ENCODE peak calls at places on chromosomes 16 and 17, in four cellular contexts. One of them, this sample, is unnamed.

GRCh38 chr17:34665803-34666763 is 86.7 kb downstream of the TMEM132E start:
- DNase-seq in CD8-positive, alpha-beta T cell: no peak
- DNase-seq in astrocyte of the cerebellum: no peak
- DNase-seq in cardiac fibroblast: no peak
- DNase-seq in this sample: no peak

GRCh38 chr16:88883946-88884345 is 17.5 kb upstream of the PABPN1L start:
- DNase-seq in cardiac fibroblast: no peak
- DNase-seq in astrocyte of the cerebellum: no peak
- DNase-seq in CD8-positive, alpha-beta T cell: no peak
- DNase-seq in this sample: no peak

GRCh38 chr17:78429618-78429995 is 51.2 kb downstream of the PGS1 start:
- DNase-seq in CD8-positive, alpha-beta T cell: no peak
- DNase-seq in cardiac fibroblast: no peak
- DNase-seq in astrocyte of the cerebellum: no peak
- DNase-seq in this sample: no peak

GRCh38 chr17:60601443-60602384 is 1.7 kb downstream of the PPM1D start:
- DNase-seq in cardiac fibroblast: peak; percentile 90
- DNase-seq in CD8-positive, alpha-beta T cell: peak; percentile 32
- DNase-seq in astrocyte of the cerebellum: peak; percentile 75
- DNase-seq in this sample: no peak

GRCh38 chr17:21160401-21160800 is 33.6 kb downstream of the DHRS7B start:
- DNase-seq in astrocyte of the cerebellum: no peak
- DNase-seq in cardiac fibroblast: no peak
- DNase-seq in CD8-positive, alpha-beta T cell: no peak
- DNase-seq in this sample: no peak

GRCh38 chr16:30802971-30803370 is 16.0 kb upstream of the ZNF629 start:
- DNase-seq in CD8-positive, alpha-beta T cell: no peak
- DNase-seq in cardiac fibroblast: no peak
- DNase-seq in astrocyte of the cerebellum: no peak
- DNase-seq in this sample: no peak

GRCh38 chr17:35022536-35023063 is 40.9 kb downstream of the RFFL start:
- DNase-seq in astrocyte of the cerebellum: peak; percentile 50
- DNase-seq in cardiac fibroblast: peak; percentile 89
- DNase-seq in CD8-positive, alpha-beta T cell: peak; percentile 74
- DNase-seq in this sample: peak; percentile 79

GRCh38 chr17:179721-180379 is 1.6 kb downstream of the DOC2B start:
- DNase-seq in astrocyte of the cerebellum: no peak
- DNase-seq in CD8-positive, alpha-beta T cell: no peak
- DNase-seq in cardiac fibroblast: no peak
- DNase-seq in this sample: no peak

GRCh38 chr17:82713015-82713723 is 3.3 kb upstream of the FN3KRP start:
- DNase-seq in cardiac fibroblast: no peak
- DNase-seq in CD8-positive, alpha-beta T cell: no peak
- DNase-seq in astrocyte of the cerebellum: no peak
- DNase-seq in this sample: no peak

GRCh38 chr17:29116652-29117439 is 63.4 kb downstream of the MYO18A start:
- DNase-seq in CD8-positive, alpha-beta T cell: peak; percentile 85
- DNase-seq in astrocyte of the cerebellum: no peak
- DNase-seq in cardiac fibroblast: peak; percentile 71
- DNase-seq in this sample: no peak

GRCh38 chr17:29119265-29119664 is 60.9 kb downstream of the MYO18A start:
- DNase-seq in cardiac fibroblast: no peak
- DNase-seq in astrocyte of the cerebellum: no peak
- DNase-seq in CD8-positive, alpha-beta T cell: no peak
- DNase-seq in this sample: no peak

GRCh38 chr17:29115435-29115834 is 64.8 kb downstream of the MYO18A start:
- DNase-seq in CD8-positive, alpha-beta T cell: no peak
- DNase-seq in cardiac fibroblast: no peak
- DNase-seq in astrocyte of the cerebellum: no peak
- DNase-seq in this sample: no peak

GRCh38 chr17:29115906-29116651 is 64.1 kb downstream of the MYO18A start:
- DNase-seq in CD8-positive, alpha-beta T cell: peak; percentile 38
- DNase-seq in cardiac fibroblast: peak; percentile 54
- DNase-seq in astrocyte of the cerebellum: no peak
- DNase-seq in this sample: no peak

GRCh38 chr17:29117440-29117753 is 62.8 kb downstream of the MYO18A start:
- DNase-seq in CD8-positive, alpha-beta T cell: no peak
- DNase-seq in astrocyte of the cerebellum: no peak
- DNase-seq in cardiac fibroblast: no peak
- DNase-seq in this sample: no peak
- TF ChIP-seq CTCF in CD8-positive, alpha-beta T cell: no peak
- TF ChIP-seq CTCF in astrocyte of the cerebellum: no peak
- TF ChIP-seq CTCF in cardiac fibroblast: no peak
- TF ChIP-seq CTCF in this sample: no peak

DNA sequence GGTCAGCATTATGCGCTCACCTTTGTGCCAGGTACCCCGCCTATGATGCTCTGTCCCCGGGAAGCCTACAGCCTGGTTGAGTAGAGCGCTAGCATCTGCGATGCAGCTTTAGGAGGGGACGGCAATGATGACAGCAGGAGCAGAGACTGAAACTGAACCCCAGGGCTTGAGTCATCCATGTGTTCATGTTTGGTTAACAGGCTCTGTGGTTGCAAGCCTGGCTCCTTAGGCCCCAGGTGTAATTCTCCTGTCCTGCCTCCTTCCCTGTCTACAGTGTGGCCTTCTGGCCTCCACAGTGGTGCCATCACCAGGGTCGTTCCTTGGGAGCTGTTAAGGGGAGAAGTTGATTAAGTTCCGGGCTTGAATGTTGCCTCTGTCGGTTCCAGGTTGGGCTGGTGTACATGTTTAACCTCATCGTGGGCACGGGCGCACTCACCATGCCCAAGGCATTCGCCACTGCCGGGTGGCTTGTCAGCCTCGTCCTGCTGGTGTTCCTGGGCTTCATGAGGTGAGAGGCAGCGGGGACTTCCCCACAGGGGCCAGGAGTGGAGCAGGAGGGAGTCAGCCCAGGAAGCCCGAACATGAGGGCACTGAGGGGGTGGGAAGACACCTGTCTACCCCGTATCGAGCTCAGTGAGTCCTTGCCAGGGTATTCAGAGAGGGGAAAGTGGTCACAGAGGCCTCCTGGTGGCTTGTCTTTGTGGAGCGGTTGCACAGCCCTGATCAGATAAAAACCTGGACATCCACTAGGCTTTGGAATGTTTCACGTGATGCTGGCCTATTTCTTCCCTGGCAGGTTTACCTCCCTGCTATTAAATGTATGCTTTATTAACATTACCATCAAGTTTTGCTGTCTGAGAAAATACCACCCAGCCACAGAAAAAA is 9.2 kb upstream of the NAT9 start:
- DNase-seq in CD8-positive, alpha-beta T cell: no peak
- DNase-seq in cardiac fibroblast: no peak
- DNase-seq in astrocyte of the cerebellum: no peak
- DNase-seq in this sample: no peak
- TF ChIP-seq CTCF in CD8-positive, alpha-beta T cell: no peak
- TF ChIP-seq CTCF in cardiac fibroblast: no peak
- TF ChIP-seq CTCF in astrocyte of the cerebellum: peak; percentile 21
- TF ChIP-seq CTCF in this sample: peak; percentile 5

DNA sequence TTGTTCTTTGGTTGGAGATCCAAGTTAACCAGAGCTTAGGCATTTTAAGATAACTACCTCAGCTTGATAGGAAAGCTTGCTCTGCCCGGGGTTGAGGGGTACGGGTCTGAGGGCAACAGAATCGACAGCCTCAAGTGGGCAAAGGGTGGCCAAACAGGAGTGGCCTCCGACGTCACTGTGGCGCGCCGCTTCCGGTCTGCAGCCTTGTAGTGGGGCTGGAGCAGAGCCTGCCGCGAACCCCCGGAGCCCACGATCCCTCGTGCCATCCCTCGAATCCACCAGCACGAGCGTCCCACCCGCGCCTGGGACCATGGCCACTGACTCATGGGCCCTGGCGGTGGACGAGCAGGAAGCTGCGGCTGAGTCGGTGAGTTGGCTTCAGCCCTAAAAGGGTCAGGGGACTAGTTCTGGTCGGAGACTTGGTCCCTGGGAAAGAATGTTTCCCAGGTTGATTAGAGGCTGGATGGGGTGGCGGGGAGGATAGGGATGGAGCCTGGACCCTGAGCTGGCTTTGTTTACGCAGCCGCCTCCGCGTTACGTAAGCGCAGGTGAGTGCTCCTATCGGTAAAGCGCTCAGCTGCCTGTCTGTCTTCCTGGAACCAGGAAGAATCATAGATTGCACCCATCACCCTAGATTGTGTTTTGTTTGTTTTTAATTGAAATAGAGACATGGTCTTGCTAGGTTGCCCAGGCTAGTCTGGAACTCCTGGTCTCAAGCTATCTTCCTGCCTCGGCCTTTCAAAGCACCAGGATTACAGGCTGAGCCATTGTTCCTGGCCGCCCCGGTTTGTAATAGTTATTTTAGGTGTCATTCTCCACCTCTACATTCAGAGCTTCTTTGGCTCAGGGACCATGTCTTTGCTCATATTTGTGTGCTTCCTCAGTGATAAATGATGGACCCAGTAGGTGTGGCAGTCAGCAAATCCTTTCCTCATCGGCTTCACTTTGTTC is at the start of gene DDX19B:
- DNase-seq in CD8-positive, alpha-beta T cell: peak; percentile 55
- DNase-seq in astrocyte of the cerebellum: no peak
- DNase-seq in cardiac fibroblast: peak; percentile 72
- DNase-seq in this sample: no peak
- TF ChIP-seq CTCF in CD8-positive, alpha-beta T cell: no peak
- TF ChIP-seq CTCF in astrocyte of the cerebellum: no peak
- TF ChIP-seq CTCF in cardiac fibroblast: peak; percentile 3
- TF ChIP-seq CTCF in this sample: no peak

GRCh38 chr17:80474231-80474932 is 2.0 kb downstream of the NPTX1 start:
- DNase-seq in astrocyte of the cerebellum: no peak
- DNase-seq in CD8-positive, alpha-beta T cell: no peak
- DNase-seq in cardiac fibroblast: peak; percentile 34
- DNase-seq in this sample: no peak
- TF ChIP-seq CTCF in astrocyte of the cerebellum: peak; percentile 22
- TF ChIP-seq CTCF in CD8-positive, alpha-beta T cell: no peak
- TF ChIP-seq CTCF in cardiac fibroblast: peak; percentile 14
- TF ChIP-seq CTCF in this sample: no peak

This sample was measured in kidney epithelial cell.